ENCODE peak calls at places on chromosomes 5 and 9, in seven cellular contexts. J is NCI-H226; M is activated naive CD8-positive, alpha-beta T cell treated with anti-CD3 and anti-CD28 coated beads, Interleukin-2, amount 50 U/mL, for 24 hours; C is kidney glomerular epithelial cell; Y is fibroblast of gingiva; W is PC-9; T is amniotic stem cell. N is an unnamed sample.

GRCh38 chr5:111236995-111237394 is 12.8 kb downstream of the CAMK4 start:
- DNase-seq in W (no peak), T (no peak), J (no peak), Y (no peak), C (no peak), M (no peak), N (peak)

GRCh38 chr5:42950466-42951168 is 89.5 kb downstream of the ANXA2R start:
- DNase-seq in Y (peak), J (peak), M (peak), W (peak), T (peak), C (peak), N (peak)

GRCh38 chr5:80192507-80193241 is 63.2 kb downstream of the SERINC5 start:
- DNase-seq in Y (no peak), M (no peak), J (peak), W (no peak), T (no peak), C (peak), N (no peak)

GRCh38 chr5:151664694-151665583 is 21.8 kb downstream of the SPARC start:
- DNase-seq in W (no peak), Y (peak), T (no peak), M (no peak), C (no peak), J (no peak), N (no peak)

GRCh38 chr9:35798658-35799366 is 7.4 kb downstream of the NPR2 start:
- DNase-seq in W (no peak), M (no peak), Y (no peak), C (peak), T (peak), J (peak), N (peak)

GRCh38 chr9:83423815-83424707 is 114.1 kb downstream of the FRMD3 start:
- DNase-seq in Y (no peak), M (no peak), W (no peak), C (no peak), J (no peak), T (no peak), N (no peak)

GRCh38 chr9:69931340-69931739 is 110.7 kb downstream of the CFAP95 start:
- DNase-seq in W (peak), C (peak), T (no peak), M (no peak), J (no peak), Y (no peak), N (no peak)

GRCh38 chr5:159331099-159331973 is 1.0 kb upstream of the IL12B start:
- DNase-seq in C (peak), Y (peak), M (peak), T (no peak), W (peak), J (peak), N (peak)

GRCh38 chr5:144298658-144299057 is 128.0 kb downstream of the KCTD16 start:
- DNase-seq in M (no peak), C (no peak), J (no peak), T (no peak), W (no peak), Y (no peak), N (no peak)

GRCh38 chr5:76790632-76791290 is 28.1 kb upstream of the F2RL1 start:
- DNase-seq in M (no peak), W (peak), Y (peak), T (peak), J (peak), C (peak), N (peak)

GRCh38 chr5:125237026-125237425 is 490.6 kb upstream of the ZNF608 start:
- DNase-seq in T (no peak), M (no peak), W (no peak), C (no peak), J (no peak), Y (no peak), N (no peak)

GRCh38 chr9:14185016-14185415 is 128.9 kb downstream of the NFIB start:
- DNase-seq in J (no peak), M (no peak), T (no peak), Y (no peak), W (no peak), C (no peak), N (no peak)

GRCh38 chr5:21661129-21661528 is 1192.0 kb downstream of the CDH12 start:
- DNase-seq in W (no peak), T (no peak), C (no peak), M (no peak), J (no peak), Y (no peak), N (no peak)

GRCh38 chr9:1745980-1746379 is 269.2 kb upstream of the SMARCA2 start:
- DNase-seq in W (no peak), J (no peak), C (no peak), M (no peak), T (no peak), Y (no peak), N (no peak)

GRCh38 chr5:114243281-114243982 is 118.4 kb upstream of the KCNN2 start:
- DNase-seq in Y (no peak), W (no peak), M (no peak), T (peak), C (no peak), J (peak), N (no peak)

GRCh38 chr5:146622391-146622790 is 106.4 kb upstream of the GPR151 start:
- DNase-seq in C (no peak), M (no peak), Y (no peak), W (no peak), T (no peak), J (no peak), N (no peak)

GRCh38 chr5:321233-321725 is at the start of gene AHRR:
- DNase-seq in C (peak), W (peak), J (peak), T (peak), M (peak), Y (peak), N (peak)

GRCh38 chr5:18112066-18112465 is 477.8 kb downstream of the TAF11L14 start:
- DNase-seq in M (no peak), J (no peak), T (no peak), Y (no peak), W (no peak), C (no peak), N (no peak)

GRCh38 chr5:161235569-161235968 is 311.0 kb downstream of the GABRB2 start:
- DNase-seq in M (no peak), C (no peak), W (no peak), Y (no peak), T (no peak), J (no peak), N (no peak)

GRCh38 chr5:9423611-9424010 is 122.3 kb downstream of the SEMA5A start:
- DNase-seq in W (no peak), C (peak), J (no peak), Y (peak), T (no peak), M (no peak), N (no peak)

GRCh38 chr5:177382423-177383029 is 1.7 kb upstream of the SLC34A1 start:
- DNase-seq in Y (peak), W (no peak), M (no peak), J (no peak), C (no peak), T (no peak), N (peak)